ENCODE peak calls at places on chromosomes 16 and 17, in six cellular contexts. One of them, this sample, is unnamed.

GRCh38 chr17:57574040-57574513 is 171.0 kb downstream of the CCDC182 start:
- DNase-seq in ascending aorta: peak; percentile 27
- DNase-seq in heart left ventricle: peak; percentile 72
- DNase-seq in uterus: peak; percentile 62
- DNase-seq in GM23248: peak; percentile 73
- DNase-seq in body of pancreas: peak; percentile 35
- DNase-seq in this sample: peak; percentile 81

GRCh38 chr16:53291757-53292392 is 142.4 kb upstream of the RBL2 start:
- DNase-seq in ascending aorta: no peak
- DNase-seq in heart left ventricle: no peak
- DNase-seq in uterus: no peak
- DNase-seq in GM23248: peak; percentile 72
- DNase-seq in body of pancreas: no peak
- DNase-seq in this sample: no peak

GRCh38 chr17:39576187-39576586 is 31.5 kb downstream of the NEUROD2 start:
- DNase-seq in ascending aorta: no peak
- DNase-seq in heart left ventricle: no peak
- DNase-seq in uterus: no peak
- DNase-seq in GM23248: peak; percentile 52
- DNase-seq in body of pancreas: no peak
- DNase-seq in this sample: no peak

GRCh38 chr17:45234641-45235040 is 13.0 kb downstream of the FMNL1 start:
- DNase-seq in ascending aorta: no peak
- DNase-seq in heart left ventricle: no peak
- DNase-seq in uterus: no peak
- DNase-seq in GM23248: no peak
- DNase-seq in body of pancreas: no peak
- DNase-seq in this sample: no peak

GRCh38 chr16:46916980-46917379 is 32.8 kb downstream of the GPT2 start:
- DNase-seq in ascending aorta: no peak
- DNase-seq in heart left ventricle: no peak
- DNase-seq in uterus: no peak
- DNase-seq in GM23248: peak; percentile 31
- DNase-seq in body of pancreas: no peak
- DNase-seq in this sample: no peak

GRCh38 chr16:56450275-56450889 is 750 bp downstream of the NUDT21 start:
- DNase-seq in ascending aorta: no peak
- DNase-seq in heart left ventricle: no peak
- DNase-seq in uterus: no peak
- DNase-seq in GM23248: peak; percentile 60
- DNase-seq in body of pancreas: no peak
- DNase-seq in this sample: no peak

GRCh38 chr16:86217001-86217890 is 293.1 kb upstream of the FOXF1 start:
- DNase-seq in ascending aorta: no peak
- DNase-seq in heart left ventricle: no peak
- DNase-seq in uterus: no peak
- DNase-seq in GM23248: no peak
- DNase-seq in body of pancreas: peak; percentile 37
- DNase-seq in this sample: no peak

GRCh38 chr17:32123782-32124181 is 18.5 kb upstream of the RHOT1 start:
- DNase-seq in ascending aorta: no peak
- DNase-seq in heart left ventricle: no peak
- DNase-seq in uterus: no peak
- DNase-seq in GM23248: no peak
- DNase-seq in body of pancreas: no peak
- DNase-seq in this sample: no peak

GRCh38 chr17:68592667-68593330 is 8.4 kb downstream of the FAM20A start:
- DNase-seq in ascending aorta: no peak
- DNase-seq in heart left ventricle: no peak
- DNase-seq in uterus: peak; percentile 41
- DNase-seq in GM23248: peak; percentile 53
- DNase-seq in body of pancreas: no peak
- DNase-seq in this sample: no peak

GRCh38 chr16:1152651-1153259 is at the start of gene CACNA1H:
- DNase-seq in ascending aorta: no peak
- DNase-seq in heart left ventricle: no peak
- DNase-seq in uterus: peak; percentile 65
- DNase-seq in GM23248: peak; percentile 30
- DNase-seq in body of pancreas: no peak
- DNase-seq in this sample: no peak

GRCh38 chr16:48381201-48381600 is 4.0 kb downstream of the SIAH1 start:
- DNase-seq in ascending aorta: no peak
- DNase-seq in heart left ventricle: no peak
- DNase-seq in uterus: no peak
- DNase-seq in GM23248: peak; percentile 53
- DNase-seq in body of pancreas: no peak
- DNase-seq in this sample: no peak

GRCh38 chr16:52912565-52913173 is 140.0 kb downstream of the CHD9NB start:
- DNase-seq in ascending aorta: no peak
- DNase-seq in heart left ventricle: peak; percentile 43
- DNase-seq in uterus: peak; percentile 24
- DNase-seq in GM23248: peak; percentile 61
- DNase-seq in body of pancreas: peak; percentile 76
- DNase-seq in this sample: peak; percentile 29

GRCh38 chr17:6936370-6937028 is 59.4 kb upstream of the ALOX12 start:
- DNase-seq in ascending aorta: no peak
- DNase-seq in heart left ventricle: peak; percentile 37
- DNase-seq in uterus: peak; percentile 27
- DNase-seq in GM23248: peak; percentile 70
- DNase-seq in body of pancreas: no peak
- DNase-seq in this sample: no peak

GRCh38 chr17:51818777-51819176 is 339.7 kb downstream of the CA10 start:
- DNase-seq in ascending aorta: no peak
- DNase-seq in heart left ventricle: no peak
- DNase-seq in uterus: no peak
- DNase-seq in GM23248: no peak
- DNase-seq in body of pancreas: no peak
- DNase-seq in this sample: no peak

GRCh38 chr17:55833311-55833710 is 82.5 kb downstream of the PCTP start:
- DNase-seq in ascending aorta: no peak
- DNase-seq in heart left ventricle: no peak
- DNase-seq in uterus: no peak
- DNase-seq in GM23248: peak; percentile 34
- DNase-seq in body of pancreas: no peak
- DNase-seq in this sample: no peak

GRCh38 chr17:40091691-40092397 is 8.5 kb downstream of the NR1D1 start:
- DNase-seq in ascending aorta: no peak
- DNase-seq in heart left ventricle: peak; percentile 54
- DNase-seq in uterus: peak; percentile 58
- DNase-seq in GM23248: peak; percentile 48
- DNase-seq in body of pancreas: peak; percentile 54
- DNase-seq in this sample: peak; percentile 60

GRCh38 chr17:76076100-76076764 is 1.7 kb downstream of the GALR2 start:
- DNase-seq in ascending aorta: no peak
- DNase-seq in heart left ventricle: no peak
- DNase-seq in uterus: no peak
- DNase-seq in GM23248: no peak
- DNase-seq in body of pancreas: no peak
- DNase-seq in this sample: no peak

GRCh38 chr17:76077582-76078110 is 1.3 kb upstream of the ZACN start:
- DNase-seq in ascending aorta: no peak
- DNase-seq in heart left ventricle: no peak
- DNase-seq in uterus: no peak
- DNase-seq in GM23248: no peak
- DNase-seq in body of pancreas: peak; percentile 74
- DNase-seq in this sample: no peak

GRCh38 chr17:76075364-76076099 is 951 bp downstream of the GALR2 start:
- DNase-seq in ascending aorta: no peak
- DNase-seq in heart left ventricle: no peak
- DNase-seq in uterus: no peak
- DNase-seq in GM23248: peak; percentile 42
- DNase-seq in body of pancreas: no peak
- DNase-seq in this sample: no peak

GRCh38 chr17:76078859-76079576 is at the start of gene ZACN:
- DNase-seq in ascending aorta: no peak
- DNase-seq in heart left ventricle: no peak
- DNase-seq in uterus: no peak
- DNase-seq in GM23248: no peak
- DNase-seq in body of pancreas: no peak
- DNase-seq in this sample: no peak

DNA sequence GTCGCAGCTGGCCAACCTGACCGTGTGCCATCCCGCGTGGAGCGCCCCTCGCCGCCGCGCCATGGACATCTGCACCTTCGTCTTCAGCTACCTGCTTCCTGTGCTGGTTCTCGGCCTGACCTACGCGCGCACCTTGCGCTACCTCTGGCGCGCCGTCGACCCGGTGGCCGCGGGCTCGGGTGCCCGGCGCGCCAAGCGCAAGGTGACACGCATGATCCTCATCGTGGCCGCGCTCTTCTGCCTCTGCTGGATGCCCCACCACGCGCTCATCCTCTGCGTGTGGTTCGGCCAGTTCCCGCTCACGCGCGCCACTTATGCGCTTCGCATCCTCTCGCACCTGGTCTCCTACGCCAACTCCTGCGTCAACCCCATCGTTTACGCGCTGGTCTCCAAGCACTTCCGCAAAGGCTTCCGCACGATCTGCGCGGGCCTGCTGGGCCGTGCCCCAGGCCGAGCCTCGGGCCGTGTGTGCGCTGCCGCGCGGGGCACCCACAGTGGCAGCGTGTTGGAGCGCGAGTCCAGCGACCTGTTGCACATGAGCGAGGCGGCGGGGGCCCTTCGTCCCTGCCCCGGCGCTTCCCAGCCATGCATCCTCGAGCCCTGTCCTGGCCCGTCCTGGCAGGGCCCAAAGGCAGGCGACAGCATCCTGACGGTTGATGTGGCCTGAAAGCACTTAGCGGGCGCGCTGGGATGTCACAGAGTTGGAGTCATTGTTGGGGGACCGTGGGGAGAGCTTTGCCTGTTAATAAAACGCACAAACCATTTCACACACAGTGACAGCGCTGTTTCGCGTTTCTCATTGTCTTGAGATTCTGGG is 2.0 kb upstream of the ZACN start:
- DNase-seq in ascending aorta: no peak
- DNase-seq in heart left ventricle: no peak
- DNase-seq in uterus: no peak
- DNase-seq in GM23248: peak; percentile 28
- DNase-seq in body of pancreas: no peak
- DNase-seq in this sample: peak; percentile 60
- H3K27me3 ChIP-seq in ascending aorta: peaks cover 31% of the 10 kb centered on the region
- H3K27me3 ChIP-seq in heart left ventricle: peaks cover 55% of the 10 kb centered on the region
- H3K27me3 ChIP-seq in uterus: peaks cover 46% of the 10 kb centered on the region
- H3K27me3 ChIP-seq in GM23248: peaks cover 59% of the 10 kb centered on the region
- H3K27me3 ChIP-seq in body of pancreas: peaks cover 42% of the 10 kb centered on the region
- H3K27me3 ChIP-seq in this sample: peaks cover 74% of the 10 kb centered on the region

GRCh38 chr17:47950448-47950847 is 7.2 kb downstream of the PRR15L start:
- DNase-seq in ascending aorta: no peak
- DNase-seq in heart left ventricle: no peak
- DNase-seq in uterus: no peak
- DNase-seq in GM23248: no peak
- DNase-seq in body of pancreas: peak; percentile 75
- DNase-seq in this sample: no peak
- H3K4me3 ChIP-seq in ascending aorta: no peak overlapping the region
- H3K4me3 ChIP-seq in heart left ventricle: no peak overlapping the region
- H3K4me3 ChIP-seq in uterus: no peak overlapping the region
- H3K4me3 ChIP-seq in GM23248: no peak overlapping the region
- H3K4me3 ChIP-seq in body of pancreas: no peak overlapping the region
- H3K4me3 ChIP-seq in this sample: no peak overlapping the region

GRCh38 chr17:79617304-79617703 is 6.5 kb upstream of the RBFOX3 start:
- DNase-seq in ascending aorta: no peak
- DNase-seq in heart left ventricle: no peak
- DNase-seq in uterus: no peak
- DNase-seq in GM23248: no peak
- DNase-seq in body of pancreas: no peak
- DNase-seq in this sample: no peak
- H3K27me3 ChIP-seq in ascending aorta: no peaks in the 10 kb centered on the region
- H3K27me3 ChIP-seq in heart left ventricle: peaks cover 20% of the 10 kb centered on the region
- H3K27me3 ChIP-seq in uterus: no peaks in the 10 kb centered on the region
- H3K27me3 ChIP-seq in GM23248: peaks cover 59% of the 10 kb centered on the region
- H3K27me3 ChIP-seq in body of pancreas: peaks cover 8% of the 10 kb centered on the region
- H3K27me3 ChIP-seq in this sample: no peaks in the 10 kb centered on the region

GRCh38 chr16:27403601-27403992 is 1.6 kb downstream of the IL21R start:
- DNase-seq in ascending aorta: no peak
- DNase-seq in heart left ventricle: no peak
- DNase-seq in uterus: no peak
- DNase-seq in GM23248: no peak
- DNase-seq in body of pancreas: no peak
- DNase-seq in this sample: no peak

GRCh38 chr16:27402964-27403600 is 1.1 kb downstream of the IL21R start:
- DNase-seq in ascending aorta: no peak
- DNase-seq in heart left ventricle: no peak
- DNase-seq in uterus: no peak
- DNase-seq in GM23248: no peak
- DNase-seq in body of pancreas: no peak
- DNase-seq in this sample: no peak

GRCh38 chr16:27402569-27402963 is 592 bp downstream of the IL21R start:
- DNase-seq in ascending aorta: no peak
- DNase-seq in heart left ventricle: no peak
- DNase-seq in uterus: no peak
- DNase-seq in GM23248: no peak
- DNase-seq in body of pancreas: no peak
- DNase-seq in this sample: no peak

GRCh38 chr16:27400751-27401620 is 988 bp upstream of the IL21R start:
- DNase-seq in ascending aorta: no peak
- DNase-seq in heart left ventricle: no peak
- DNase-seq in uterus: no peak
- DNase-seq in GM23248: peak; percentile 75
- DNase-seq in body of pancreas: no peak
- DNase-seq in this sample: no peak

GRCh38 chr16:27401768-27402568 is at the start of gene IL21R:
- DNase-seq in ascending aorta: peak; percentile 40
- DNase-seq in heart left ventricle: peak; percentile 81
- DNase-seq in uterus: peak; percentile 25
- DNase-seq in GM23248: peak; percentile 92
- DNase-seq in body of pancreas: peak; percentile 22
- DNase-seq in this sample: peak; percentile 51
- H3K4me3 ChIP-seq in ascending aorta: peak within 1 kb of the TSS; percentile 44
- H3K4me3 ChIP-seq in heart left ventricle: peak within 1 kb of the TSS; percentile 61
- H3K4me3 ChIP-seq in uterus: no peak within 1 kb of the TSS
- H3K4me3 ChIP-seq in GM23248: peak within 1 kb of the TSS; percentile 45
- H3K4me3 ChIP-seq in body of pancreas: no peak within 1 kb of the TSS
- H3K4me3 ChIP-seq in this sample: no peak within 1 kb of the TSS

GRCh38 chr17:8059131-8059530 is 20.3 kb downstream of the ALOX15B start:
- DNase-seq in ascending aorta: no peak
- DNase-seq in heart left ventricle: no peak
- DNase-seq in uterus: no peak
- DNase-seq in GM23248: no peak
- DNase-seq in body of pancreas: no peak
- DNase-seq in this sample: no peak
- H3K27me3 ChIP-seq in ascending aorta: peaks cover 8% of the 10 kb centered on the region
- H3K27me3 ChIP-seq in heart left ventricle: peaks cover 48% of the 10 kb centered on the region
- H3K27me3 ChIP-seq in uterus: peaks cover 48% of the 10 kb centered on the region
- H3K27me3 ChIP-seq in GM23248: peaks cover 53% of the 10 kb centered on the region
- H3K27me3 ChIP-seq in body of pancreas: peaks cover 25% of the 10 kb centered on the region
- H3K27me3 ChIP-seq in this sample: peaks cover 90% of the 10 kb centered on the region

DNA sequence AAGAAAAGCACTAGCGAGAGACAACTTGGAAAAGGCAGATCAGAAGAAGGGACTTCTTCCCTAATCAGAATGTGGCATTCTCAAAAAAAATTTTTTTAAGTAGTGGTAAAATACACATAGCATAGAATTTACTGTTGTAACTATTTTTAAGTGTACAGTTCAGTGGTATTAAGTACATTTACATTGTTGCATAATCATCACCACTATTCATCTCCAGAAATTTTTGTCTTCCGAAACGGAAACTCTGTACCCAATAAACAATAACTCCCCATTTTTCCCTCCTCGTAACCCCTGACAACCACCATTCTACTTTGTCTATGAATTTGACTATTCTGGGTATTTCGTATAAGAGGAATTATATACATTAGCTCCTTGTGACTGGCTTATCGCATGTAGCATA is 18.9 kb downstream of the METTL9 start:
- DNase-seq in ascending aorta: no peak
- DNase-seq in heart left ventricle: no peak
- DNase-seq in uterus: no peak
- DNase-seq in GM23248: no peak
- DNase-seq in body of pancreas: no peak
- DNase-seq in this sample: no peak
- H3K4me3 ChIP-seq in ascending aorta: no peak overlapping the region
- H3K4me3 ChIP-seq in heart left ventricle: no peak overlapping the region
- H3K4me3 ChIP-seq in uterus: no peak overlapping the region
- H3K4me3 ChIP-seq in GM23248: no peak overlapping the region
- H3K4me3 ChIP-seq in body of pancreas: no peak overlapping the region
- H3K4me3 ChIP-seq in this sample: no peak overlapping the region

This sample was measured in tibial artery.